ENCODE peak calls at places on chromosomes 12 and 14, in seven cellular contexts. M, N, Z, V, T, L and F are unnamed samples.

GRCh38 chr12:15244341-15244740 is 23.1 kb upstream of the RERG start:
- DNase-seq in M (no peak), N (no peak), Z (no peak), V (no peak), T (no peak), L (no peak), F (no peak)

GRCh38 chr14:61536661-61537566 is 158.4 kb upstream of the HIF1A start:
- DNase-seq in M (no peak), N (no peak), Z (no peak), V (no peak), T (no peak), L (no peak), F (no peak)

GRCh38 chr12:2306012-2306411 is 253.2 kb downstream of the CACNA1C start:
- DNase-seq in M (no peak), N (no peak), Z (peak), V (no peak), T (peak), L (no peak), F (no peak)

GRCh38 chr12:124653169-124653931 is 85.9 kb upstream of the NCOR2 start:
- DNase-seq in M (no peak), N (no peak), Z (peak), V (peak), T (peak), L (no peak), F (no peak)

GRCh38 chr14:96103560-96104460 is 64.6 kb downstream of the C14orf132 start:
- DNase-seq in M (peak), N (no peak), Z (no peak), V (no peak), T (peak), L (no peak), F (no peak)

GRCh38 chr14:100146548-100147091 is 12.8 kb downstream of the DEGS2 start:
- DNase-seq in M (no peak), N (no peak), Z (no peak), V (no peak), T (peak), L (peak), F (no peak)

GRCh38 chr14:64092940-64093339 is 201.2 kb downstream of the ESR2 start:
- DNase-seq in M (no peak), N (no peak), Z (no peak), V (no peak), T (no peak), L (no peak), F (no peak)

GRCh38 chr12:131940121-131940520 is 9.6 kb upstream of the EP400 start:
- DNase-seq in M (peak), N (peak), Z (no peak), V (peak), T (no peak), L (no peak), F (no peak)

GRCh38 chr14:100084591-100084990 is 19.4 kb downstream of the EVL start:
- DNase-seq in M (no peak), N (no peak), Z (no peak), V (no peak), T (no peak), L (no peak), F (no peak)

GRCh38 chr14:27134200-27134599 is 536.4 kb upstream of the NOVA1 start:
- DNase-seq in M (no peak), N (no peak), Z (no peak), V (no peak), T (no peak), L (no peak), F (no peak)

GRCh38 chr12:68207276-68207675 is 18.3 kb downstream of the IL26 start:
- DNase-seq in M (no peak), N (no peak), Z (no peak), V (no peak), T (no peak), L (no peak), F (no peak)

GRCh38 chr14:45526715-45527549 is 273.9 kb upstream of the MIS18BP1 start:
- DNase-seq in M (no peak), N (no peak), Z (no peak), V (peak), T (peak), L (no peak), F (peak)

GRCh38 chr12:51868821-51869489 is 18.9 kb upstream of the ANKRD33 start:
- DNase-seq in M (peak), N (no peak), Z (no peak), V (peak), T (peak), L (no peak), F (no peak)

GRCh38 chr12:44497044-44497443 is 379.1 kb downstream of the NELL2 start:
- DNase-seq in M (no peak), N (no peak), Z (no peak), V (no peak), T (peak), L (no peak), F (no peak)

GRCh38 chr12:15928345-15928744 is 17.2 kb downstream of the DERA start:
- DNase-seq in M (no peak), N (no peak), Z (peak), V (no peak), T (no peak), L (no peak), F (peak)

GRCh38 chr14:54650331-54651017 is 83.5 kb downstream of the SAMD4A start:
- DNase-seq in M (peak), N (peak), Z (peak), V (peak), T (no peak), L (no peak), F (peak)

GRCh38 chr14:20855652-20856291 is 35.4 kb upstream of the RNASE3 start:
- DNase-seq in M (no peak), N (peak), Z (peak), V (no peak), T (peak), L (peak), F (peak)

GRCh38 chr12:6553051-6553868 is 2.6 kb downstream of the IFFO1 start:
- DNase-seq in M (no peak), N (no peak), Z (peak), V (peak), T (no peak), L (no peak), F (no peak)
- H3K4me3 ChIP-seq in M (peak), N (no peak), Z (no peak), V (peak), T (no peak), L (no peak), F (no peak)

GRCh38 chr12:563899-564298 is 99.3 kb downstream of the NINJ2 start:
- DNase-seq in M (no peak), N (no peak), Z (no peak), V (no peak), T (no peak), L (no peak), F (no peak)
- H3K4me3 ChIP-seq in M (peak), N (no peak), Z (no peak), V (no peak), T (no peak), L (peak), F (no peak)

GRCh38 chr12:27781680-27782079 is 1.6 kb upstream of the MANSC4 start:
- DNase-seq in M (no peak), N (no peak), Z (peak), V (no peak), T (peak), L (no peak), F (no peak)
- H3K4me3 ChIP-seq in M (peak), N (no peak), Z (peak), V (peak), T (no peak), L (no peak), F (peak)

DNA sequence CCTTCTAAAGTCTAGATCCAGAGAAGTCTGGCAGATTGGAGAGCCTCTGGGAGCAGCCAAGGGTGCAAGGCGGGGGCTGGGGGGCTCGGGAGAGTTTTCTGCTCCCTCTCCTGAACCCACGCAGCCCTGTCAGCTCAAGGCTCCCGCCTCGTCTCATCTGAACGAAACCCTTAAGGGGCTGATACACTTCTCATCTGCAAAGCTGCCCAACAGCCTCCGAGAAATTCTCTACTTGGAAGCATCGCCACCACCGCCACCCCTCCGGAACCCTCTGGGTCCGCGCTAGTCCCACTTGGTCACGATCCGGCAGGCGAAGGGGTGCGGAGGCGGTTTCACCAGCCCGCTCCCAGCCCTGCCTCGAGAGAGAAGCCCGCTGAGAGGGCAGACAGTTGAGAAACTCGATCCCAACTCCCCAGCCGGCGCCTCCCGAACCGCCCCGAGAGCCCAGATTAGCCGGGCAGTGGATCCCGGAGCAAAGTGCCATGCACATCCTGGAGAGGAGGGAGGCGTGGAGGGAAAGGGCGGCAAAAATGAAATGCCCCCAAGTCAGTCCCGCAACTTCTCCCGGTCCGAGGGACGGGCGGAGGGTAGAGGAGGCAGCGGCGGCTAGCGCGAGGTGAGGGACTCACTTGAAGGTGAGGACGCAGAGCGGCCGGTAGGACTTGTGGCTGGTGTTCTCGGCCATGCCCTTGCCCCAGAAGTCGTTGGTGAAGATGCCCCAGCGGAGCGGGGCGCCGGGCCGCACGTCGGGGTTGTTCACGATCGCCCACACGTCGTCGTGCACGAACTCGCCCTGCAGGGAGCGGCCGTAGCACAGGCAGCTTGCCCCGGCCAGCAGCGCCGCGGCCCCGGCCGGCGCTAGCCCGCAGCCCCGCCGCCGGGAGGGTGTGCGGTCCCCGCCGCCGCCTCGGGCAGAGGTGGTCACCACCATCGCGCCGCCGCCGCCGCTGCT is 645 bp downstream of the TMTC1 start:
- DNase-seq in M (peak), N (peak), Z (peak), V (peak), T (peak), L (no peak), F (no peak)
- H3K4me3 ChIP-seq in M (peak), N (peak), Z (peak), V (peak), T (peak), L (no peak), F (peak)

GRCh38 chr12:125983094-125983783 is 918.0 kb downstream of the AACS start:
- DNase-seq in M (no peak), N (no peak), Z (no peak), V (no peak), T (peak), L (no peak), F (peak)

GRCh38 chr12:125988545-125988944 is 923.3 kb downstream of the AACS start:
- DNase-seq in M (no peak), N (no peak), Z (no peak), V (no peak), T (no peak), L (no peak), F (no peak)

GRCh38 chr12:125981610-125982253 is 916.5 kb downstream of the AACS start:
- DNase-seq in M (no peak), N (no peak), Z (no peak), V (no peak), T (no peak), L (no peak), F (no peak)

GRCh38 chr12:125989716-125990115 is 924.5 kb downstream of the AACS start:
- DNase-seq in M (no peak), N (no peak), Z (no peak), V (no peak), T (no peak), L (no peak), F (no peak)

DNA sequence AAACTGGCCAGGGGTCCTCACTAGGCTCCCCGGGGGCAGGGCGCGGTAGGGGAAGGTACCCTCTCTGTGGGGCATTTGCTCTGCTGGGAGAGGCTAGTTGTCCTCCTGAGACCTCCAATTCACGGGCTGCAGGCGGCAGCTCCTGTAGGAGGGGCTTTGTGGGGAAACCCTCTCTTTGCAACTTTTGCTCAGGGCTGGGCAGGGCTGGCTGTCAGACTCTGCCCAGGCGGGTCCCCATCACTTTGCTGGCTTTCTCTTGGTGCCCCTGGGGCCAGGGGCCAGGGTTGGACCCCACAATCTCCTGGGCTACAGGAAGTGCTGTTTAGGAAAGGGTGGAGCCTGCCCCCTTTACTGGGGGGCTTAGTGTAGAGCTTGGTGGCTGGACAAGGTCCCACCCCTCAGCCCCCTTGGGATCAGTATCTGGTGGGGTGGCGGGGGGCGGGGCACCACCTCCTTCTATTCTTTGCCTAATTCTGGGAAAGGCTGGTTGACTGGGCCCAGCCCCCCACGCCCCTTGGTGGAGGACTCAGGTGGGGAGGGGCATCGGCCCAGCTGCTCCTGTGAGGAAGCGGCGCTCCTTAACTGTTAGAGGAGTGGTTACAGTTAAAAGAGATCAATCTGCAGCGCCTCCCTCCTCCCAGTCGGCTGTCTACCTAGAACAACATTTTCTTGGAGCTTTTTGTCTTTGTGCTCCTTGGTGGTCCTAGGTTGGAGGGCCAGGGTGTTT is 918.7 kb downstream of the AACS start:
- DNase-seq in M (no peak), N (no peak), Z (no peak), V (no peak), T (peak), L (no peak), F (no peak)
- H3K4me3 ChIP-seq in M (peak), N (no peak), Z (no peak), V (peak), T (peak), L (no peak), F (peak)